ENCODE peak calls at places on chromosome 19, in four cellular contexts. L is neural progenitor cell, E is fibroblast of lung, Y is GM23338. I is an unnamed sample.

GRCh38 chr19:8307965-8308866 is at the start of gene CD320:
- DNase-seq in L (peak), E (peak), Y (peak), I (peak)

GRCh38 chr19:15288146-15288963 is 44.0 kb downstream of the BRD4 start:
- DNase-seq in L (peak), E (no peak), Y (no peak), I (no peak)

GRCh38 chr19:49408816-49409440 is 14.3 kb downstream of the PTH2 start:
- DNase-seq in L (no peak), E (peak), Y (no peak), I (no peak)

GRCh38 chr19:14782978-14783545 is 4.7 kb upstream of the ADGRE2 start:
- DNase-seq in L (no peak), E (no peak), Y (no peak), I (no peak)

GRCh38 chr19:10876459-10877240 is 5.3 kb downstream of the CARM1 start:
- DNase-seq in L (no peak), E (no peak), Y (no peak), I (no peak)

GRCh38 chr19:31545766-31546165 is 196.5 kb upstream of the TSHZ3 start:
- DNase-seq in L (no peak), E (no peak), Y (no peak), I (no peak)

GRCh38 chr19:29573486-29573885 is 32.6 kb upstream of the POP4 start:
- DNase-seq in L (no peak), E (no peak), Y (no peak), I (no peak)

GRCh38 chr19:6271721-6272410 is 7.9 kb downstream of the MLLT1 start:
- DNase-seq in L (peak), E (peak), Y (peak), I (no peak)

GRCh38 chr19:45235485-45235884 is 9.7 kb downstream of the EXOC3L2 start:
- DNase-seq in L (no peak), E (no peak), Y (no peak), I (no peak)

GRCh38 chr19:54172764-54173699 is at the start of gene TMC4:
- DNase-seq in L (no peak), E (no peak), Y (peak), I (peak)

GRCh38 chr19:20067898-20068297 is 9.9 kb upstream of the ZNF90 start:
- DNase-seq in L (no peak), E (no peak), Y (peak), I (no peak)
- H3K4me2 ChIP-seq in L (peak), E (no peak), Y (peak), I (no peak)

DNA sequence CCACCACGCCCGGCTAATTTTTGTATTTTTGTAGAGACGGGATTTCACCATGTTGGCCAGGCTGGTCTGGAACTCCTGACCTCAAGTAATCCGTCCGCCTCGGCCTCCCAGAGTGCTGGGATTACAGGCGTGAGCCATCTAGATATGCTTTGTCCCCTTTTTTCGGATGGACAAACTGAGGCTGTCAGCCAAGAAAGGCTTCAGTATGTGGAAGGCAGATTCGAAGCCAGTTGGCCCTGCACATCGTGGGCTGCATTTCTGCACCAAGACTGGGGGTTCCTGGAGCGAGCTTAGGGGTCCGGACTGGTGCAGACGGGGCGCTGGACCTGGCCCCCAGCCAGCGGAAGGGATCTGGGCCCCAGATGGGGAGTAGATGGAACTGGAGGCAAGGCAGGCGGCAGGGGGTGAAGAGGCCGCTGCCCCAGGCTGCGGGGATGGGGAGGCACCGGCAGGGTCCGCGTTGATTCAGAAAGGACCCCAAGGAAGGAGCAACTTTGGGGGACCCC is 9.7 kb upstream of the JUND start:
- DNase-seq in L (no peak), E (no peak), Y (peak), I (no peak)
- H3K4me2 ChIP-seq in L (peak), E (no peak), Y (peak), I (peak)

GRCh38 chr19:13034636-13035035 is 39.4 kb downstream of the NFIX start:
- DNase-seq in L (no peak), E (no peak), Y (no peak), I (no peak)
- H3K4me2 ChIP-seq in L (no peak), E (peak), Y (no peak), I (no peak)

DNA sequence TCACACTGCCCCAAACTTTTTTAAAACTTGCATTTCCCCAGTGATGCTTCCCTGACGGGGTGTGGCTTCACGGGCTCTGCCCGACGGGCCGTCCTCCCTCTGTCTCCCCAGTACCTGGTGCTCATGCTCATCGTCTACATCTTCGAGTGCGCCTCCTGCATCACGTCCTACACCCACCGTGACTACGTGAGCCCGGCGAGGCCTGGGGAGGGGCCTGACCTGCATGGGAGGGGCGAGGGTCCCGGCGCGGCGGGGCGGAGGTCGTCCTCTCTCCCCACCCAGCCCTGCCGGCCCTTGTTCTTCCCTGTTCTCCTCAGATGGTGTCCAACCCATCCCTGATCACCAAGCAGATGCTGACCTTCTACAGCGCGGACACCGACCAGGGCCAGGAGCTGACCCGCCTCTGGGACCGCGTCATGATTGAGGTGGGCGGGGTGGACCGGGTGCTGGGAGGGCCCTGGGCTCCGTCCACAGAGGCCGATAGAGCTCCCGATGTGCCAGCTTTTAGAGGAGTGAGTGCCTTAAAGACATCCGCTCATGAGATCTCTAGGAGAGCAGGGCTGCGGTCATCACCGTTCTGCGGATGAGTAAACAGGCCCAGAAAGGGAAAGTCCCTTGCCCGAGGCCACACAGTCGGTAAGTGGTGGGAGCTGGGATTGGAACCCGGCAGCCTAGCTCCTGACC is 6.9 kb downstream of the UPK1A start:
- DNase-seq in L (peak), E (peak), Y (peak), I (peak)
- H3K4me2 ChIP-seq in L (peak), E (peak), Y (peak), I (peak)

GRCh38 chr19:1363599-1363998 is 20.1 kb upstream of the NDUFS7 start:
- DNase-seq in L (no peak), E (no peak), Y (no peak), I (no peak)

GRCh38 chr19:1362385-1363257 is 21.1 kb upstream of the NDUFS7 start:
- DNase-seq in L (no peak), E (no peak), Y (no peak), I (no peak)

GRCh38 chr19:1361601-1362384 is 21.9 kb upstream of the NDUFS7 start:
- DNase-seq in L (peak), E (peak), Y (no peak), I (no peak)

GRCh38 chr19:1360126-1360817 is 23.4 kb upstream of the NDUFS7 start:
- DNase-seq in L (no peak), E (peak), Y (no peak), I (no peak)

DNA sequence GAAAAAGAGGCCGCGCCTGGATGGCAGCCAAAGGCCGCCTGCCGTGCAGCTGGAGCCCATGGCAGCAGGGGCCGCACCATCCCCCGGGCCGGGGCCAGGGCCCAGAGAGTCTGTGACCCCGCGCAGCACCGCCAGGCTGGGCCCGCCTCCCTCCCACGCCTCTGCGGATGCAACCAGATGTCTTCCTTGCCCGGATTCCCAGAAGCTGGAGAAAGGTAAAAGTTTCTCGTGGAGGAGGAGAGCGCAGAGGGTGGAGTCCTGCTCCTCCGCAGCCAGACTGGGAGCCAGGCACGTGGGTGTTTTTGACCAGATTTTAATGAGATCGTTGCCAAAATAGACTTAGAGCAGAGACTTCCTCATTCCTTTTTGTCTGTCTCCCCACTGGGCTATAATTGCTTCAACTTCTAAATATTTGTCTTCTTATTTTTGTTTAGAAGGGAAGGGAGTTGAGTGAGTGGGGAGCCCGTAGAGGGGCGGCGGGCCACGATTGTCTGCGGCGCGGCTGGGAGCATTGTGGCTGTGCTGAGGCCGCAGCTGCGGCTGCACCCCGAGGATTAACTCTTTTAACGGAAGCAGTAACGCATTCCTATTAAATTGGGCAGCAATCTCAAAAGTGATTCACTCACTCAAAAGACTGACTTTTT is 22.8 kb upstream of the NDUFS7 start:
- DNase-seq in L (peak), E (peak), Y (no peak), I (no peak)
- H3K4me2 ChIP-seq in L (peak), E (peak), Y (no peak), I (no peak)

GRCh38 chr19:3682286-3682685 is 18.0 kb downstream of the PIP5K1C start:
- DNase-seq in L (no peak), E (no peak), Y (no peak), I (no peak)
- H3K4me2 ChIP-seq in L (no peak), E (no peak), Y (peak), I (no peak)

GRCh38 chr19:13408889-13409518 is 97.3 kb downstream of the CACNA1A start:
- DNase-seq in L (peak), E (no peak), Y (peak), I (no peak)
- H3K4me2 ChIP-seq in L (no peak), E (no peak), Y (no peak), I (no peak)

DNA sequence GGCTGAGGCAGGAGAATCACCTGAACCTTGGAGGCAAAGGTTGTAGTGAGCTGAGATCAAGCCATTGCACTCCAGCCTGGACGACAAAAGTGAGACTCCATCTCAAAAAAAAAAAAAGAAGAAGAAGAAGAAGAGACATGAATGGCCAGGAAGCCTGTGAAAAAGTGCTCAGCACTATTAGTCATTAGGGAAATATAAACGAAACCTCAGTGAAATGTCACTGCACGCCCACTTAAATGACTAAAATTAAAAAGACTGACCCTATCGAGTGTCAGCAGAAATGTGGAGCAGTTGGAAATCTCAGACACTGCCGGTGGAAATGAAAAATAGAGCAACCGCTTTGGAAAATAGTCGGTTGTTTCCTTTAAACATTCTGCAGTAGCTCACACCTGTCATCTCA is 5.5 kb upstream of the TYROBP start:
- DNase-seq in L (no peak), E (peak), Y (no peak), I (no peak)
- H3K4me2 ChIP-seq in L (no peak), E (peak), Y (no peak), I (no peak)

GRCh38 chr19:16824658-16825311 is 4.4 kb upstream of the SIN3B start:
- DNase-seq in L (peak), E (peak), Y (no peak), I (no peak)
- H3K4me2 ChIP-seq in L (peak), E (peak), Y (peak), I (peak)

I was measured in A549.